ENCODE peak calls at places on chromosomes 11 and 22, in five cellular contexts. One of them, this sample, is unnamed. For H3K4me1, the result is how much of the 10 kb centered on the place peaks cover.

GRCh38 chr11:127000291-127000968 is at the start of gene KIRREL3:
- ATAC-seq in heart right ventricle: no peak
- ATAC-seq in PC-3: no peak
- ATAC-seq in A549: peak
- ATAC-seq in lower lobe of right lung: no peak
- ATAC-seq in this sample: no peak

GRCh38 chr11:126547691-126548090 is 192.2 kb downstream of the ST3GAL4 start:
- ATAC-seq in heart right ventricle: no peak
- ATAC-seq in PC-3: no peak
- ATAC-seq in A549: no peak
- ATAC-seq in lower lobe of right lung: no peak
- ATAC-seq in this sample: no peak

GRCh38 chr11:2393111-2393868 is 7.3 kb upstream of the TSSC4 start:
- ATAC-seq in heart right ventricle: no peak
- ATAC-seq in PC-3: no peak
- ATAC-seq in A549: no peak
- ATAC-seq in lower lobe of right lung: no peak
- ATAC-seq in this sample: no peak

GRCh38 chr11:96149743-96150555 is 193.0 kb downstream of the MAML2 start:
- ATAC-seq in heart right ventricle: no peak
- ATAC-seq in PC-3: peak
- ATAC-seq in A549: peak
- ATAC-seq in lower lobe of right lung: no peak
- ATAC-seq in this sample: no peak

GRCh38 chr22:39360674-39361413 is 11.1 kb downstream of the SYNGR1 start:
- ATAC-seq in heart right ventricle: no peak
- ATAC-seq in PC-3: no peak
- ATAC-seq in A549: peak
- ATAC-seq in lower lobe of right lung: no peak
- ATAC-seq in this sample: no peak

GRCh38 chr11:85951428-85952107 is 96.4 kb downstream of the CCDC83 start:
- ATAC-seq in heart right ventricle: no peak
- ATAC-seq in PC-3: no peak
- ATAC-seq in A549: no peak
- ATAC-seq in lower lobe of right lung: no peak
- ATAC-seq in this sample: no peak

GRCh38 chr11:134019500-134019899 is 49.4 kb upstream of the JAM3 start:
- ATAC-seq in heart right ventricle: no peak
- ATAC-seq in PC-3: no peak
- ATAC-seq in A549: no peak
- ATAC-seq in lower lobe of right lung: no peak
- ATAC-seq in this sample: no peak

GRCh38 chr11:92443109-92443508 is 218.5 kb downstream of the FAT3 start:
- ATAC-seq in heart right ventricle: peak
- ATAC-seq in PC-3: no peak
- ATAC-seq in A549: no peak
- ATAC-seq in lower lobe of right lung: no peak
- ATAC-seq in this sample: no peak

GRCh38 chr11:17296852-17297559 is 20.5 kb downstream of the NUCB2 start:
- ATAC-seq in heart right ventricle: no peak
- ATAC-seq in PC-3: no peak
- ATAC-seq in A549: no peak
- ATAC-seq in lower lobe of right lung: no peak
- ATAC-seq in this sample: no peak

GRCh38 chr11:17489729-17490128 is 13.1 kb upstream of the ABCC8 start:
- ATAC-seq in heart right ventricle: no peak
- ATAC-seq in PC-3: no peak
- ATAC-seq in A549: no peak
- ATAC-seq in lower lobe of right lung: no peak
- ATAC-seq in this sample: no peak

GRCh38 chr22:37126882-37127281 is 17.4 kb upstream of the TMPRSS6 start:
- ATAC-seq in heart right ventricle: no peak
- ATAC-seq in PC-3: no peak
- ATAC-seq in A549: peak
- ATAC-seq in lower lobe of right lung: no peak
- ATAC-seq in this sample: no peak

GRCh38 chr22:37549704-37550059 is 10.6 kb upstream of the CDC42EP1 start:
- ATAC-seq in heart right ventricle: peak
- ATAC-seq in PC-3: peak
- ATAC-seq in A549: no peak
- ATAC-seq in lower lobe of right lung: no peak
- ATAC-seq in this sample: no peak

GRCh38 chr22:45844009-45844408 is 133.0 kb downstream of the WNT7B start:
- ATAC-seq in heart right ventricle: no peak
- ATAC-seq in PC-3: no peak
- ATAC-seq in A549: no peak
- ATAC-seq in lower lobe of right lung: no peak
- ATAC-seq in this sample: no peak

GRCh38 chr22:41535244-41535643 is 9.0 kb downstream of the POLR3H start:
- ATAC-seq in heart right ventricle: no peak
- ATAC-seq in PC-3: peak
- ATAC-seq in A549: peak
- ATAC-seq in lower lobe of right lung: no peak
- ATAC-seq in this sample: no peak
- TF ChIP-seq CTCF in heart right ventricle: peak
- TF ChIP-seq CTCF in PC-3: peak
- TF ChIP-seq CTCF in A549: no peak
- TF ChIP-seq CTCF in lower lobe of right lung: no peak
- TF ChIP-seq CTCF in this sample: no peak

DNA sequence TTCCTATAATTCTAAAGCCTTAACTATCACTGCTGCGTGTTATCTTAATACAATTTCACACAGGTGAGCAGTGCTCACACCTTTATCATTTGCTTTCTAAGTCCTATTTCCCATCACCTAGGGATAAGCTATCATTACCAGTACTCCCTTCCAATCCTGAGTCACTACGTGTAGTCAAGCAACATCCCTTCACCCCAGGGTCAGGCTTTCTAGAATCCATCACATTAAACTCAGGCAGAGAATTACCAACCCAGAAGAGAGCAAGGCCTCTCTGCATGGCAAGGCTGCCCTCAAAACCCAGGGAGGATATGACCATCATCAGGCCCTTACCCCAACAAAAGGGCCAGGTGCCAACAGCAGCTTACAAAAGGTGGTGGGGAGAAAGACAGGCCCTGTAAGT is 9.8 kb downstream of the PACSIN2 start:
- ATAC-seq in heart right ventricle: no peak
- ATAC-seq in PC-3: no peak
- ATAC-seq in A549: no peak
- ATAC-seq in lower lobe of right lung: no peak
- ATAC-seq in this sample: no peak
- H3K4me1 ChIP-seq in heart right ventricle: half or more
- H3K4me1 ChIP-seq in PC-3: half or more
- H3K4me1 ChIP-seq in A549: half or more
- H3K4me1 ChIP-seq in lower lobe of right lung: half or more
- H3K4me1 ChIP-seq in this sample: under half

GRCh38 chr22:41947181-41948080 is 479 bp upstream of the CENPM start:
- ATAC-seq in heart right ventricle: no peak
- ATAC-seq in PC-3: no peak
- ATAC-seq in A549: no peak
- ATAC-seq in lower lobe of right lung: no peak
- ATAC-seq in this sample: no peak

GRCh38 chr22:41952713-41953112 is 763 bp downstream of the SMIM45 start:
- ATAC-seq in heart right ventricle: no peak
- ATAC-seq in PC-3: no peak
- ATAC-seq in A549: no peak
- ATAC-seq in lower lobe of right lung: no peak
- ATAC-seq in this sample: no peak

GRCh38 chr22:41949297-41949965 is 2.5 kb upstream of the CENPM start:
- ATAC-seq in heart right ventricle: no peak
- ATAC-seq in PC-3: no peak
- ATAC-seq in A549: no peak
- ATAC-seq in lower lobe of right lung: no peak
- ATAC-seq in this sample: no peak

GRCh38 chr22:41948142-41948541 is 1.2 kb upstream of the CENPM start:
- ATAC-seq in heart right ventricle: no peak
- ATAC-seq in PC-3: no peak
- ATAC-seq in A549: no peak
- ATAC-seq in lower lobe of right lung: no peak
- ATAC-seq in this sample: no peak

GRCh38 chr22:41951898-41952474 is at the start of gene SMIM45:
- ATAC-seq in heart right ventricle: no peak
- ATAC-seq in PC-3: no peak
- ATAC-seq in A549: no peak
- ATAC-seq in lower lobe of right lung: no peak
- ATAC-seq in this sample: no peak
- TF ChIP-seq CTCF in heart right ventricle: no peak
- TF ChIP-seq CTCF in PC-3: no peak
- TF ChIP-seq CTCF in A549: no peak
- TF ChIP-seq CTCF in lower lobe of right lung: no peak
- TF ChIP-seq CTCF in this sample: no peak

DNA sequence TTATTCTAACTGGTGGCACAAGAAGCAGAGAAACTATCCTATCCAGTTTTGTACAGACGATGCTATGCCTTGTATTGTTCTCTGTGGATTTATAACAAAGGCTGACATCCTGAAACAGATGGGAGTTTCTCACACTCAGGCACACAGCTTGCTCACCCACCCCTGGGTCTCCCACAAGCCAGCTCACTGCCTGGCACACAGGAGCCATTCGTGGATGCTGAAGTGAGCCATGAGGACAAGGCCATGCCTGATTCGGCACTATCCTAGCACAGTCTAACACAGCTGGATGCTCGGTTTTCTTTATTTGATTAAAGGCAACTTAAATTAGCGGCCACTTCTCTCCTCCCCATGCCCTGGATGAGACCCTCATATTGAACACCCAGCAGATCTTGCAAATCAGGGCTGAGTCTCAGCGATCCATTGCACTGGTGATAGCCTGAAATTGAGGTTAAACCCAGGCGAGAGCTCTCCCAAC is 25.7 kb upstream of the TMPRSS4 start:
- ATAC-seq in heart right ventricle: no peak
- ATAC-seq in PC-3: no peak
- ATAC-seq in A549: no peak
- ATAC-seq in lower lobe of right lung: no peak
- ATAC-seq in this sample: no peak
- H3K4me1 ChIP-seq in heart right ventricle: under half
- H3K4me1 ChIP-seq in PC-3: under half
- H3K4me1 ChIP-seq in A549: under half
- H3K4me1 ChIP-seq in lower lobe of right lung: under half
- H3K4me1 ChIP-seq in this sample: under half

GRCh38 chr11:61830318-61831105 is 2.4 kb downstream of the FADS2 start:
- ATAC-seq in heart right ventricle: no peak
- ATAC-seq in PC-3: no peak
- ATAC-seq in A549: no peak
- ATAC-seq in lower lobe of right lung: no peak
- ATAC-seq in this sample: no peak

GRCh38 chr11:61827573-61828378 is at the start of gene FADS2:
- ATAC-seq in heart right ventricle: peak
- ATAC-seq in PC-3: peak
- ATAC-seq in A549: peak
- ATAC-seq in lower lobe of right lung: peak
- ATAC-seq in this sample: peak

GRCh38 chr11:61829806-61830205 is 1.7 kb downstream of the FADS2 start:
- ATAC-seq in heart right ventricle: no peak
- ATAC-seq in PC-3: no peak
- ATAC-seq in A549: no peak
- ATAC-seq in lower lobe of right lung: no peak
- ATAC-seq in this sample: no peak

GRCh38 chr11:61828379-61828628 is 204 bp downstream of the FADS2 start:
- ATAC-seq in heart right ventricle: no peak
- ATAC-seq in PC-3: no peak
- ATAC-seq in A549: no peak
- ATAC-seq in lower lobe of right lung: no peak
- ATAC-seq in this sample: no peak

DNA sequence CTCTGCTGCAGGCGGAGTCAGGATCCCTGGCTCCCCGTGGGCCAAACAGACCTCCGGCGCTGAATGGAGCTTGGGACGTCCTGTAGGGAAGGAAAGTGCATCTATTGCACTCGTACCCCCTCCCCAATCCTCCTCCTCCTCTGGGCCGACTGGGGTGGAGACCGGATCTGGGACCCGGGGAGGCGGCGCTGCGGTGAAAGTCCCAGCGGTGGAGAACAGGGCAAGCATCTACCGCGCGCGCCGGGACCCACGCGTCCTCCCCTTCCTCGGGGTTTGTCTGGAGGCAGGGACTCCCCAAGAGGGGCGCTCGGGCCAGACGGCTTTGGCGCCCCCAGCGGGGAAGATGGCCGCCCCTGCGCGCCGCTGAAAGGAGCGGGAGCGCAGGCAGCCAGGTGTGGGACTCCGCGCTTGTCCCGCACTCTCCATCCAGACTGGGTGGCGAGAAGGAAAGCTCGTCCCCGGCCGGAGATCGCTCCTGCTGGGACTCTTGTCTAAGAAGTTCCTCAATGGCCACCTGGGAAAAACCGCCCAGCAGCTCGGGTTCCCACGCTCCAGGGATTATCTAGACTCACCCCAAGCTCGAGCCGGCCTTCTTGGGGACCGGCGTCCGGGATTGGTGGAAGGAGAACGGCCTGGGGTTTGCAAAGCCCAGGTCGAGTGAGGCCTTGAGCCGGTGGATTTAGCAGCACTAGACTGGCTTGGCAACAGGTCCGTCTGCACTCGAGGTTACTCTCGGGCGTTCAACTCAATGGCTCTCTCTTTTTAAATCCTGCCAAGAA is 718 bp downstream of the FADS2 start:
- ATAC-seq in heart right ventricle: peak
- ATAC-seq in PC-3: peak
- ATAC-seq in A549: peak
- ATAC-seq in lower lobe of right lung: peak
- ATAC-seq in this sample: peak
- TF ChIP-seq CTCF in heart right ventricle: peak
- TF ChIP-seq CTCF in PC-3: peak
- TF ChIP-seq CTCF in A549: peak
- TF ChIP-seq CTCF in lower lobe of right lung: peak
- TF ChIP-seq CTCF in this sample: no peak